ENCODE peak calls at places on chromosome 7, in eight cellular contexts. U, C, F, E, N, Y, T and R are unnamed samples.

GRCh38 chr7:2520131-2520807 is 695 bp downstream of the LFNG start:
- DNase-seq in U (no peak), C (no peak), F (peak), E (no peak), N (no peak), Y (peak), T (peak), R (peak)

GRCh38 chr7:114703677-114704076 is 218.2 kb upstream of the MDFIC start:
- DNase-seq in U (no peak), C (peak), F (peak), E (no peak), N (peak), Y (peak), T (no peak), R (no peak)

GRCh38 chr7:91299952-91300775 is 35.9 kb downstream of the FZD1 start:
- DNase-seq in U (no peak), C (no peak), F (no peak), E (no peak), N (no peak), Y (no peak), T (no peak), R (peak)

GRCh38 chr7:42198974-42199668 is 37.9 kb downstream of the GLI3 start:
- DNase-seq in U (no peak), C (no peak), F (peak), E (no peak), N (peak), Y (peak), T (no peak), R (no peak)

GRCh38 chr7:41448104-41448503 is 254.8 kb downstream of the INHBA start:
- DNase-seq in U (no peak), C (peak), F (no peak), E (no peak), N (no peak), Y (no peak), T (no peak), R (no peak)

GRCh38 chr7:35035511-35035921 is 1.8 kb downstream of the DPY19L1 start:
- DNase-seq in U (no peak), C (peak), F (peak), E (no peak), N (peak), Y (peak), T (peak), R (peak)

GRCh38 chr7:80151274-80151665 is 16.6 kb downstream of the GNAI1 start:
- DNase-seq in U (no peak), C (peak), F (peak), E (no peak), N (peak), Y (peak), T (no peak), R (no peak)

GRCh38 chr7:101740981-101741725 is 76.3 kb upstream of the CUX1 start:
- DNase-seq in U (no peak), C (peak), F (no peak), E (no peak), N (no peak), Y (no peak), T (no peak), R (no peak)

GRCh38 chr7:129343099-129343700 is 91.0 kb upstream of the STRIP2 start:
- DNase-seq in U (no peak), C (peak), F (peak), E (no peak), N (peak), Y (peak), T (peak), R (peak)

GRCh38 chr7:100764841-100765240 is 31.4 kb downstream of the ZAN start:
- DNase-seq in U (no peak), C (no peak), F (no peak), E (no peak), N (no peak), Y (peak), T (no peak), R (no peak)

GRCh38 chr7:26101471-26102151 is 50.4 kb upstream of the NFE2L3 start:
- DNase-seq in U (no peak), C (no peak), F (no peak), E (no peak), N (no peak), Y (no peak), T (no peak), R (no peak)

GRCh38 chr7:51705701-51706100 is 389.1 kb upstream of the COBL start:
- DNase-seq in U (no peak), C (no peak), F (no peak), E (no peak), N (no peak), Y (no peak), T (no peak), R (no peak)

GRCh38 chr7:29189743-29190201 is 4.8 kb upstream of the CHN2 start:
- DNase-seq in U (no peak), C (peak), F (peak), E (peak), N (peak), Y (peak), T (peak), R (peak)

GRCh38 chr7:140390466-140391190 is 7.7 kb downstream of the SLC37A3 start:
- DNase-seq in U (no peak), C (peak), F (peak), E (no peak), N (no peak), Y (no peak), T (no peak), R (no peak)

GRCh38 chr7:2993396-2993795 is 50.3 kb downstream of the CARD11 start:
- DNase-seq in U (no peak), C (no peak), F (no peak), E (no peak), N (no peak), Y (no peak), T (no peak), R (no peak)

GRCh38 chr7:93719546-93719945 is 145.0 kb upstream of the CALCR start:
- DNase-seq in U (no peak), C (peak), F (peak), E (no peak), N (peak), Y (peak), T (no peak), R (no peak)

GRCh38 chr7:118304100-118304499 is 79.6 kb downstream of the ANKRD7 start:
- DNase-seq in U (no peak), C (no peak), F (no peak), E (no peak), N (no peak), Y (no peak), T (no peak), R (no peak)

GRCh38 chr7:144255471-144255897 is 9.1 kb downstream of the OR2A7 start:
- DNase-seq in U (no peak), C (no peak), F (no peak), E (no peak), N (no peak), Y (no peak), T (no peak), R (peak)

GRCh38 chr7:97001221-97001620 is 4.1 kb upstream of the DLX6 start:
- DNase-seq in U (no peak), C (no peak), F (no peak), E (no peak), N (no peak), Y (no peak), T (no peak), R (no peak)

GRCh38 chr7:55074008-55074499 is 55.2 kb downstream of the EGFR start:
- DNase-seq in U (no peak), C (peak), F (peak), E (peak), N (peak), Y (peak), T (peak), R (no peak)

GRCh38 chr7:151808296-151809155 is 68.4 kb downstream of the PRKAG2 start:
- DNase-seq in U (no peak), C (no peak), F (peak), E (peak), N (peak), Y (peak), T (peak), R (peak)

GRCh38 chr7:28136885-28137284 is 43.7 kb downstream of the JAZF1 start:
- DNase-seq in U (no peak), C (no peak), F (peak), E (no peak), N (no peak), Y (peak), T (no peak), R (no peak)

GRCh38 chr7:74234549-74234948 is 19.6 kb downstream of the RFC2 start:
- DNase-seq in U (no peak), C (no peak), F (no peak), E (no peak), N (no peak), Y (no peak), T (no peak), R (no peak)

GRCh38 chr7:104950006-104950405 is 64.0 kb upstream of the KMT2E start:
- DNase-seq in U (no peak), C (no peak), F (no peak), E (no peak), N (no peak), Y (no peak), T (no peak), R (no peak)

GRCh38 chr7:109844362-109844761 is 1246.6 kb upstream of the LRRN3 start:
- DNase-seq in U (no peak), C (peak), F (no peak), E (no peak), N (no peak), Y (peak), T (peak), R (peak)